ENCODE peak calls at places on chromosome 18, in five cellular contexts. E is spleen, L is M059J, X is right cardiac atrium, B is CMK. I is an unnamed sample.
A peak's percentile ranks its signal among the peaks of the same experiment; 100 is the strongest.

GRCh38 chr18:13608791-13609552 is 117.4 kb downstream of the FAM210A start:
- DNase-seq in X (no peak), L (peak; percentile 19), E (peak; percentile 72), B (no peak), I (no peak)

GRCh38 chr18:36352384-36352783 is 54.9 kb downstream of the FHOD3 start:
- DNase-seq in L (peak; percentile 95), B (no peak), X (no peak), E (no peak), I (no peak)

GRCh38 chr18:58727776-58728500 is 56.7 kb downstream of the MALT1 start:
- DNase-seq in L (peak; percentile 45), X (peak; percentile 60), E (no peak), B (no peak), I (no peak)

GRCh38 chr18:32048507-32049091 is 30.0 kb downstream of the RNF125 start:
- DNase-seq in L (peak; percentile 31), X (peak; percentile 65), E (no peak), B (peak; percentile 68), I (peak; percentile 28)

GRCh38 chr18:26865557-26865956 is at the start of gene AQP4:
- DNase-seq in X (peak; percentile 75), B (no peak), L (no peak), E (no peak), I (peak; percentile 7)

GRCh38 chr18:11713756-11714155 is 24.7 kb downstream of the GNAL start:
- DNase-seq in E (no peak), L (no peak), X (no peak), B (no peak), I (no peak)

GRCh38 chr18:31680836-31681568 is 3.4 kb downstream of the B4GALT6 start:
- DNase-seq in E (no peak), L (peak; percentile 42), X (no peak), B (no peak), I (no peak)

GRCh38 chr18:56873441-56874140 is 222.4 kb downstream of the WDR7 start:
- DNase-seq in B (no peak), E (no peak), X (no peak), L (no peak), I (peak; percentile 54)

GRCh38 chr18:55289048-55289447 is 298.9 kb downstream of the TCF4 start:
- DNase-seq in X (no peak), E (no peak), L (no peak), B (no peak), I (no peak)

GRCh38 chr18:35888329-35888728 is 84.2 kb upstream of the RMP24 start:
- DNase-seq in L (no peak), X (no peak), B (no peak), E (no peak), I (no peak)

GRCh38 chr18:66046025-66046602 is 295.3 kb downstream of the CDH7 start:
- DNase-seq in E (no peak), X (no peak), L (no peak), B (no peak), I (no peak)

GRCh38 chr18:48031011-48031480 is 100.6 kb upstream of the SMAD2 start:
- DNase-seq in L (peak; percentile 66), B (no peak), E (peak; percentile 35), X (no peak), I (peak; percentile 8)

GRCh38 chr18:41967680-41968079 is 12.6 kb downstream of the PIK3C3 start:
- DNase-seq in X (peak; percentile 51), B (no peak), E (no peak), L (no peak), I (peak; percentile 12)

GRCh38 chr18:9348079-9348671 is 13.6 kb downstream of the TWSG1 start:
- DNase-seq in E (no peak), X (no peak), L (peak; percentile 64), B (no peak), I (no peak)

GRCh38 chr18:10523544-10523943 is 2.3 kb upstream of the NAPG start:
- DNase-seq in X (no peak), B (no peak), E (no peak), L (no peak), I (no peak)

GRCh38 chr18:61157451-61157850 is 175.8 kb upstream of the CDH20 start:
- DNase-seq in X (no peak), L (no peak), E (no peak), B (no peak), I (no peak)

GRCh38 chr18:69659142-69659651 is 258.5 kb downstream of the DOK6 start:
- DNase-seq in B (no peak), E (no peak), X (no peak), L (no peak), I (no peak)

GRCh38 chr18:31878358-31878757 is 64.6 kb downstream of the TRAPPC8 start:
- DNase-seq in X (no peak), L (no peak), E (no peak), B (no peak), I (no peak)

GRCh38 chr18:60066576-60066975 is 166.8 kb downstream of the PMAIP1 start:
- DNase-seq in L (no peak), E (no peak), B (no peak), X (no peak), I (no peak)

GRCh38 chr18:38752430-38752829 is 1186.8 kb upstream of the CELF4 start:
- DNase-seq in E (no peak), X (no peak), L (no peak), B (no peak), I (no peak)